ENCODE peak calls at places on chromosomes 13 and 19, in ten cellular contexts. I, O, X, L, K, S, W, N, D and B are unnamed samples.

GRCh38 chr13:74077847-74078246 is 56.4 kb downstream of the KLF12 start:
- DNase-seq in K (no peak), I (no peak), D (no peak), N (peak; percentile 17), O (no peak), L (no peak), X (no peak), S (no peak), W (no peak), B (no peak)

GRCh38 chr13:95222733-95223018 is 78.6 kb downstream of the ABCC4 start:
- DNase-seq in K (no peak), D (no peak), S (no peak), W (no peak), O (no peak), L (no peak), I (no peak), N (no peak), X (no peak), B (no peak)

GRCh38 chr13:31477961-31478360 is 261.4 kb upstream of the RXFP2 start:
- DNase-seq in X (no peak), D (no peak), L (no peak), N (no peak), S (no peak), K (no peak), O (no peak), W (no peak), I (no peak), B (no peak)

GRCh38 chr13:24251525-24251924 is 57.9 kb upstream of the C1QTNF9 start:
- DNase-seq in N (no peak), O (peak; percentile 79), I (no peak), L (no peak), W (peak; percentile 93), D (no peak), S (no peak), K (no peak), X (no peak), B (peak; percentile 80)

GRCh38 chr19:13029893-13030292 is 34.6 kb downstream of the NFIX start:
- DNase-seq in N (no peak), O (no peak), X (peak; percentile 46), D (no peak), W (no peak), L (peak; percentile 70), K (peak; percentile 55), S (peak; percentile 76), I (no peak), B (no peak)

GRCh38 chr19:17794731-17795494 is at the start of gene B3GNT3:
- DNase-seq in K (peak; percentile 44), S (no peak), W (peak; percentile 30), N (no peak), I (peak; percentile 71), D (no peak), O (peak; percentile 34), L (peak; percentile 96), X (peak; percentile 76), B (no peak)

GRCh38 chr13:75760182-75760981 is 124.3 kb downstream of the LMO7 start:
- DNase-seq in I (peak; percentile 73), O (no peak), D (no peak), X (peak; percentile 68), N (peak; percentile 10), L (peak; percentile 83), S (peak; percentile 48), W (no peak), K (no peak), B (peak; percentile 5)

GRCh38 chr13:102847272-102848234 is 1.7 kb downstream of the ERCC5 start:
- DNase-seq in I (peak; percentile 36), K (peak; percentile 46), X (peak; percentile 30), S (no peak), L (no peak), D (no peak), N (no peak), O (no peak), W (peak; percentile 45), B (no peak)

GRCh38 chr13:94479559-94480095 is at the start of gene DCT:
- DNase-seq in O (no peak), X (no peak), D (no peak), N (no peak), K (peak; percentile 63), L (no peak), S (no peak), I (no peak), W (no peak), B (no peak)

GRCh38 chr19:10682397-10683063 is 18.7 kb upstream of the QTRT1 start:
- DNase-seq in K (no peak), I (no peak), N (no peak), O (no peak), L (no peak), W (no peak), S (no peak), X (no peak), D (no peak), B (no peak)

GRCh38 chr19:7869453-7869909 is 4.7 kb downstream of the PRR36 start:
- DNase-seq in O (peak; percentile 79), X (no peak), K (peak; percentile 72), D (peak; percentile 88), S (peak; percentile 78), L (peak; percentile 77), W (peak; percentile 86), N (peak; percentile 30), I (peak; percentile 70), B (peak; percentile 77)

GRCh38 chr13:30871713-30872029 is 34.4 kb upstream of the MEDAG start:
- DNase-seq in X (no peak), N (no peak), I (no peak), L (no peak), O (no peak), K (no peak), W (no peak), D (no peak), S (no peak), B (no peak)

GRCh38 chr19:2615782-2616181 is 86.7 kb downstream of the GNG7 start:
- DNase-seq in O (no peak), I (no peak), N (no peak), S (no peak), L (no peak), X (no peak), W (no peak), K (no peak), D (no peak), B (no peak)